ENCODE peak calls at places on chromosomes 12 and 14, in nine cellular contexts. G, H, Y, S, V, Z, E, W and N are unnamed samples.

GRCh38 chr14:100754020-100754419 is 27.3 kb downstream of the DLK1 start:
- DNase-seq in G (no peak), H (no peak), Y (no peak), S (no peak), V (no peak), Z (no peak), E (no peak), W (no peak), N (no peak)

GRCh38 chr12:55743967-55744931 is 1.3 kb downstream of the GDF11 start:
- DNase-seq in G (no peak), H (no peak), Y (no peak), S (no peak), V (no peak), Z (no peak), E (no peak), W (no peak), N (no peak)

GRCh38 chr12:124744659-124745467 is 118.8 kb downstream of the SCARB1 start:
- DNase-seq in G (no peak), H (peak; percentile 14), Y (no peak), S (no peak), V (no peak), Z (peak; percentile 83), E (no peak), W (peak; percentile 51), N (no peak)

GRCh38 chr14:76782885-76783566 is 21.8 kb downstream of the VASH1 start:
- DNase-seq in G (no peak), H (no peak), Y (no peak), S (peak; percentile 21), V (no peak), Z (no peak), E (no peak), W (no peak), N (peak; percentile 66)

GRCh38 chr12:3523728-3524127 is 32.7 kb downstream of the PRMT8 start:
- DNase-seq in G (no peak), H (no peak), Y (no peak), S (no peak), V (no peak), Z (no peak), E (no peak), W (no peak), N (no peak)

GRCh38 chr14:59918824-59919581 is 941 bp upstream of the LRRC9 start:
- DNase-seq in G (peak; percentile 39), H (no peak), Y (no peak), S (peak; percentile 55), V (no peak), Z (peak; percentile 44), E (no peak), W (no peak), N (peak; percentile 47)

GRCh38 chr12:126668538-126668937 is 1598.4 kb upstream of the TMEM132C start:
- DNase-seq in G (no peak), H (no peak), Y (no peak), S (peak; percentile 95), V (no peak), Z (peak; percentile 77), E (no peak), W (peak; percentile 53), N (no peak)

GRCh38 chr12:6367065-6367968 is 8.0 kb downstream of the SCNN1A start:
- DNase-seq in G (no peak), H (peak; percentile 57), Y (no peak), S (peak; percentile 67), V (no peak), Z (no peak), E (no peak), W (no peak), N (peak; percentile 82)

GRCh38 chr12:116257213-116257612 is 20.3 kb downstream of the MED13L start:
- DNase-seq in G (no peak), H (no peak), Y (no peak), S (peak; percentile 65), V (no peak), Z (no peak), E (no peak), W (no peak), N (no peak)

GRCh38 chr14:52267501-52268190 is at the start of gene PTGDR:
- DNase-seq in G (no peak), H (no peak), Y (no peak), S (peak; percentile 6), V (peak; percentile 33), Z (no peak), E (peak; percentile 10), W (no peak), N (peak; percentile 23)

GRCh38 chr14:21768116-21768874 is 94.7 kb upstream of the OR4E1 start:
- DNase-seq in G (no peak), H (peak; percentile 79), Y (no peak), S (peak; percentile 22), V (no peak), Z (peak; percentile 42), E (no peak), W (peak; percentile 18), N (no peak)

GRCh38 chr14:55071870-55072640 is 20.6 kb downstream of the MAPK1IP1L start:
- DNase-seq in G (peak; percentile 72), H (no peak), Y (no peak), S (peak; percentile 80), V (peak; percentile 56), Z (peak; percentile 84), E (no peak), W (no peak), N (peak; percentile 40)

GRCh38 chr12:95218164-95218851 is 701 bp downstream of the VEZT start:
- DNase-seq in G (peak; percentile 72), H (peak; percentile 57), Y (peak; percentile 82), S (peak; percentile 62), V (no peak), Z (peak; percentile 79), E (no peak), W (no peak), N (peak; percentile 32)

GRCh38 chr14:47194051-47194450 is 481.4 kb downstream of the MDGA2 start:
- DNase-seq in G (no peak), H (no peak), Y (no peak), S (peak; percentile 23), V (no peak), Z (peak; percentile 4), E (no peak), W (no peak), N (no peak)

GRCh38 chr14:58832010-58832409 is 194.2 kb downstream of the DACT1 start:
- DNase-seq in G (no peak), H (no peak), Y (no peak), S (no peak), V (no peak), Z (no peak), E (no peak), W (peak; percentile 5), N (no peak)

GRCh38 chr12:104285740-104286537 is 17.6 kb upstream of the EID3 start:
- DNase-seq in G (no peak), H (no peak), Y (no peak), S (peak; percentile 32), V (no peak), Z (peak; percentile 77), E (no peak), W (no peak), N (no peak)

GRCh38 chr14:22556021-22556989 is 32.7 kb downstream of the DAD1 start:
- DNase-seq in G (no peak), H (peak; percentile 96), Y (peak; percentile 75), S (peak; percentile 80), V (peak; percentile 46), Z (peak; percentile 77), E (no peak), W (peak; percentile 77), N (peak; percentile 87)

DNA sequence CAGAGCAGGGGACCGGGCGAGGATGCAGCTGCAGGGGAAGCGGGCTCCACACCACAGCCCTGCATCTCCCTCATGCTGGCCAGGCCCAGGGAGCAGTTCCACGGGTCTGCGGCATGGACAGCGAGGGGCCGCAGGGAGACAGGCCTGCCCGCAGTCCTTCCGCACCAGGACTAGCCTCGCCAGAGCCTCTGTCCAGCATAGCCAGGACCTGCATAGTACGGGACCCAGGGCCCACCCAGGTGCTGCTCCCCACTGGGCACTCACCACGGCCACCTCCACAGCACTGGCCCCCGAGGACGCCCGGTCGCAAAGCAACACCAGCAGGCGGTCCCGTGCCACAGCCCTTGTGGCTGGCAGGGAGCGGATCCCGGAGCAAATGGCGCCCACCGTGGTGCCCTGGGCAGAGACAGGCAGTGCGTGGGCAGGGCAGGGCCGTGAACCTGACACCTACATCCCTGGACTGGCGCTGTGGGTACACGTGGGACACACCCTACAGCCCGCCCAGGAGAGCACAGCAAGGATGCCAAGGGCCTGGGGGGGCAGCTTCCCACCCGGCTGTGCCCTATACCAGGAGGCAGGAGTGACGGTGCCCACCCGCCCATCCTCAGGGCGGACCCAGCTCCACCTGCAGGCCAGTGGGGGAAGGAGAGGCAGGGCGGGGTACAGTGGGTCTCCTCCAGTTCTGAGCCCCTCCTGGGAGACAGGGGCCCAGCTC is 23.8 kb downstream of the JAG2 start:
- DNase-seq in G (no peak), H (no peak), Y (no peak), S (no peak), V (no peak), Z (no peak), E (no peak), W (no peak), N (no peak)
- TF ChIP-seq CTCF in G (no peak), H (no peak), Y (no peak), S (no peak), V (no peak), Z (no peak), E (no peak), W (no peak), N (no peak)

GRCh38 chr14:37197421-37198272 is at the start of gene MIPOL1:
- DNase-seq in G (peak; percentile 63), H (no peak), Y (peak; percentile 45), S (peak; percentile 91), V (peak; percentile 83), Z (peak; percentile 81), E (peak; percentile 67), W (peak; percentile 85), N (no peak)
- TF ChIP-seq CTCF in G (peak; percentile 29), H (no peak), Y (no peak), S (peak; percentile 28), V (peak; percentile 8), Z (peak; percentile 45), E (peak; percentile 43), W (no peak), N (no peak)

GRCh38 chr12:130752692-130753230 is 36.7 kb upstream of the RIMBP2 start:
- DNase-seq in G (no peak), H (no peak), Y (no peak), S (no peak), V (no peak), Z (no peak), E (no peak), W (no peak), N (no peak)
- TF ChIP-seq CTCF in G (no peak), H (no peak), Y (no peak), S (no peak), V (no peak), Z (no peak), E (peak; percentile 39), W (no peak), N (no peak)

DNA sequence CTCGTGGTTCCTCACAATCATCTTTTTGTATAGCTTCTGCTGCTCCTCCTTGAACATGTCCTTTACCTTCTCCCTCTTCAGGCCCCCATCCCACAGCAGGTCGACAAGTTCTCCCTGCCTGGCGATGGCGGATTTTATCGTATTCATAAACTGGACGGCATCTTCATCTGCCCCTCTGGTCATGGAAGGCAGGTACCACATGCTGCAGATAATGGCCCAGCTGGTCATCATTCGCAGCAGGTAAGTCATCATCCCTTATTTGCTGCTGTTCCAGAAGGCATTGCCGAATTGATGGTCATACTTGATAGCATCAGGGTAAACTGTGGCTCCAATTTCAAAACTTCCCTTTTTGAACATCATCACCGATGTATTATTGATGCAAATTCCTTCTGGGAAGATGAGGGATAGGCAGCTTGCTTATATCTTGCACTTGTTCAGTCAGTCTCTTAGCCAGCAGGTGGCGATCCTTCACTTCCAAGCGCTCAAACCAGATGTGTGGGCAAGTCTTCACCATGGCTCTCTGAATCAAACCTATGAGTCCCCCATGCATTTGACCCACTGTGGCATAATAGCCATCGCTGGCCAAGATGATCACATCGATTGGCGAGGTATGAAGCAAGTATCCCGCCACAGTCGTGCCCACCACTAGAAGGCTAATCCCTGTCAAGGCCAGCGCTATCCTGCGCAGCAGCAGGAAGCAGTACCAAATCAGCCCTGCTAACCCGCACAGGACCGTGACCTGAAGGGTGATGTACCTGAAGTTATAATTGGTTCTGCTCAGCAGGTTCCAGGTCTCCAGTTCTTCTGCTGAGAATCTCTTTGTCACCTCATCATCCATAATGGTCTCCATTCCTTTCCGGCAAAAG is 381.5 kb upstream of the STXBP6 start:
- DNase-seq in G (no peak), H (peak; percentile 23), Y (no peak), S (peak; percentile 1), V (no peak), Z (no peak), E (peak; percentile 25), W (no peak), N (no peak)
- TF ChIP-seq CTCF in G (no peak), H (peak; percentile 31), Y (no peak), S (no peak), V (no peak), Z (no peak), E (peak; percentile 67), W (no peak), N (no peak)